ENCODE peak calls at places on chromosomes 6 and 20, in nine cellular contexts. D is T1000; O is Panc1; E is NCI-H2081; Q is stimulated activated CD4-positive, alpha-beta T cell treated with anti-CD3 and anti-CD28 coated beads, Interleukin-1b, Interleukin-23, amount 100 ng/mL, for 24 hours; W is NCI-H748 treated with DMSO at 0.1 percent for 48 hours; U is effector CD8-positive, alpha-beta T cell; T is NCI-H1694; K is prostate gland. A is an unnamed sample.

GRCh38 chr6:34015576-34015975 is 130.3 kb downstream of the GRM4 start:
- DNase-seq in D (no peak), O (no peak), E (no peak), Q (no peak), W (no peak), U (no peak), T (no peak), K (no peak), A (no peak)

GRCh38 chr6:40383348-40384115 is 203.6 kb downstream of the LRFN2 start:
- DNase-seq in D (no peak), O (no peak), E (no peak), Q (no peak), W (no peak), U (no peak), T (no peak), K (no peak), A (no peak)

GRCh38 chr6:33613146-33613793 is 7.9 kb upstream of the ITPR3 start:
- DNase-seq in D (no peak), O (no peak), E (no peak), Q (no peak), W (no peak), U (no peak), T (no peak), K (no peak), A (no peak)

GRCh38 chr20:59754551-59754950 is 150.2 kb downstream of the PHACTR3 start:
- DNase-seq in D (no peak), O (no peak), E (no peak), Q (no peak), W (no peak), U (no peak), T (no peak), K (no peak), A (no peak)

GRCh38 chr6:25485820-25486559 is 166.0 kb upstream of the SCGN start:
- DNase-seq in D (no peak), O (no peak), E (peak), Q (no peak), W (peak), U (no peak), T (peak), K (no peak), A (no peak)

GRCh38 chr20:48238326-48238725 is 453.0 kb upstream of the SULF2 start:
- DNase-seq in D (no peak), O (no peak), E (no peak), Q (no peak), W (no peak), U (no peak), T (no peak), K (no peak), A (no peak)

GRCh38 chr6:155530219-155530834 is 74.7 kb upstream of the NOX3 start:
- DNase-seq in D (no peak), O (no peak), E (peak), Q (no peak), W (peak), U (no peak), T (peak), K (no peak), A (peak)

GRCh38 chr6:124226396-124226795 is 422.7 kb downstream of the NKAIN2 start:
- DNase-seq in D (no peak), O (no peak), E (no peak), Q (no peak), W (no peak), U (no peak), T (no peak), K (no peak), A (no peak)

GRCh38 chr6:27601668-27602254 is 128.9 kb upstream of the ZNF184 start:
- DNase-seq in D (no peak), O (peak), E (no peak), Q (no peak), W (peak), U (no peak), T (no peak), K (no peak), A (no peak)

GRCh38 chr6:41462980-41463930 is 82.9 kb upstream of the FOXP4 start:
- DNase-seq in D (peak), O (peak), E (no peak), Q (no peak), W (no peak), U (no peak), T (no peak), K (peak), A (no peak)

GRCh38 chr20:42191140-42191860 is 573.1 kb upstream of the CHD6 start:
- DNase-seq in D (no peak), O (no peak), E (no peak), Q (no peak), W (peak), U (no peak), T (no peak), K (no peak), A (no peak)

GRCh38 chr20:884983-885952 is 30.9 kb downstream of the ANGPT4 start:
- DNase-seq in D (no peak), O (no peak), E (no peak), Q (no peak), W (no peak), U (no peak), T (no peak), K (peak), A (no peak)

GRCh38 chr20:25247100-25247665 is 702 bp upstream of the PYGB start:
- DNase-seq in D (no peak), O (no peak), E (peak), Q (no peak), W (peak), U (no peak), T (peak), K (peak), A (no peak)

GRCh38 chr20:9610665-9611064 is 96.3 kb downstream of the LAMP5 start:
- DNase-seq in D (no peak), O (no peak), E (no peak), Q (no peak), W (no peak), U (no peak), T (no peak), K (no peak), A (no peak)

GRCh38 chr6:3529232-3529631 is 72.4 kb upstream of the SLC22A23 start:
- DNase-seq in D (no peak), O (no peak), E (no peak), Q (no peak), W (no peak), U (no peak), T (no peak), K (no peak), A (no peak)

GRCh38 chr20:22339091-22339881 is 245.1 kb downstream of the FOXA2 start:
- DNase-seq in D (no peak), O (peak), E (peak), Q (no peak), W (peak), U (no peak), T (peak), K (peak), A (no peak)

GRCh38 chr6:37456816-37457560 is 24.0 kb downstream of the CMTR1 start:
- DNase-seq in D (no peak), O (no peak), E (no peak), Q (no peak), W (no peak), U (no peak), T (no peak), K (no peak), A (no peak)

GRCh38 chr20:17971571-17972013 is 2.8 kb downstream of the MGME1 start:
- DNase-seq in D (no peak), O (no peak), E (no peak), Q (no peak), W (no peak), U (no peak), T (no peak), K (no peak), A (no peak)

GRCh38 chr6:168097621-168098430 is 18.8 kb upstream of the FRMD1 start:
- DNase-seq in D (no peak), O (no peak), E (no peak), Q (no peak), W (no peak), U (no peak), T (no peak), K (no peak), A (no peak)

GRCh38 chr6:2738373-2738979 is 12.2 kb downstream of the MYLK4 start:
- DNase-seq in D (no peak), O (peak), E (peak), Q (no peak), W (peak), U (peak), T (peak), K (peak), A (no peak)

GRCh38 chr20:24782801-24783630 is 166.1 kb upstream of the CST7 start:
- DNase-seq in D (no peak), O (no peak), E (no peak), Q (no peak), W (no peak), U (no peak), T (no peak), K (no peak), A (no peak)

GRCh38 chr6:111759413-111759835 is 113.8 kb downstream of the FYN start:
- DNase-seq in D (no peak), O (no peak), E (no peak), Q (no peak), W (no peak), U (no peak), T (no peak), K (no peak), A (no peak)

GRCh38 chr6:138986578-138986977 is 1.5 kb downstream of the REPS1 start:
- DNase-seq in D (no peak), O (no peak), E (no peak), Q (no peak), W (no peak), U (no peak), T (no peak), K (no peak), A (no peak)

GRCh38 chr20:959996-960615 is 42.0 kb downstream of the RSPO4 start:
- DNase-seq in D (no peak), O (no peak), E (no peak), Q (no peak), W (no peak), U (no peak), T (no peak), K (no peak), A (no peak)

GRCh38 chr6:38307730-38308129 is 332.0 kb downstream of the BTBD9 start:
- DNase-seq in D (no peak), O (no peak), E (no peak), Q (no peak), W (no peak), U (no peak), T (no peak), K (no peak), A (no peak)

GRCh38 chr6:150599199-150600002 is at the start of gene PLEKHG1:
- DNase-seq in D (peak), O (no peak), E (peak), Q (no peak), W (no peak), U (no peak), T (no peak), K (peak), A (no peak)

GRCh38 chr20:37202267-37202943 is 23.1 kb upstream of the MROH8 start:
- DNase-seq in D (peak), O (peak), E (no peak), Q (no peak), W (no peak), U (no peak), T (no peak), K (peak), A (peak)

GRCh38 chr6:170175644-170176620 is 114.9 kb downstream of the DLL1 start:
- DNase-seq in D (no peak), O (no peak), E (no peak), Q (no peak), W (no peak), U (no peak), T (no peak), K (peak), A (no peak)

GRCh38 chr6:3561745-3562144 is 104.9 kb upstream of the SLC22A23 start:
- DNase-seq in D (no peak), O (no peak), E (peak), Q (no peak), W (peak), U (no peak), T (peak), K (no peak), A (peak)

GRCh38 chr20:1391640-1392442 is 1.0 kb downstream of the FKBP1A start:
- DNase-seq in D (no peak), O (no peak), E (no peak), Q (no peak), W (no peak), U (peak), T (no peak), K (no peak), A (no peak)

GRCh38 chr6:167708501-167709094 is 118.1 kb upstream of the AFDN start:
- DNase-seq in D (no peak), O (no peak), E (no peak), Q (no peak), W (no peak), U (no peak), T (no peak), K (no peak), A (no peak)

GRCh38 chr6:80165819-80166218 is 59.3 kb downstream of the BCKDHB start:
- DNase-seq in D (no peak), O (no peak), E (no peak), Q (no peak), W (no peak), U (no peak), T (no peak), K (no peak), A (no peak)

GRCh38 chr20:58870293-58871014 is 17.9 kb downstream of the GNAS start:
- DNase-seq in D (peak), O (peak), E (peak), Q (no peak), W (peak), U (peak), T (no peak), K (peak), A (no peak)

GRCh38 chr6:47759364-47759763 is 22.5 kb upstream of the OPN5 start:
- DNase-seq in D (no peak), O (no peak), E (no peak), Q (no peak), W (no peak), U (no peak), T (no peak), K (no peak), A (no peak)

A was measured in brain pericyte.